ENCODE peak calls at places on chromosomes 16 and 17, in six cellular contexts. One of them, this sample, is unnamed.

GRCh38 chr16:74623214-74623842 is 16.4 kb upstream of the GLG1 start:
- ATAC-seq in A549: peak; percentile 75
- ATAC-seq in K562: peak; percentile 76
- ATAC-seq in GM12878: peak; percentile 76
- ATAC-seq in upper lobe of left lung: peak; percentile 16
- ATAC-seq in HepG2: peak; percentile 61
- ATAC-seq in this sample: no peak

GRCh38 chr16:80899804-80900592 is 95.6 kb upstream of the CDYL2 start:
- ATAC-seq in K562: peak; percentile 88
- ATAC-seq in HepG2: peak; percentile 77
- ATAC-seq in GM12878: no peak
- ATAC-seq in A549: peak; percentile 81
- ATAC-seq in upper lobe of left lung: peak; percentile 73
- ATAC-seq in this sample: peak; percentile 83

GRCh38 chr17:10471853-10472252 is 2.5 kb upstream of the MYH4 start:
- ATAC-seq in HepG2: no peak
- ATAC-seq in GM12878: no peak
- ATAC-seq in upper lobe of left lung: no peak
- ATAC-seq in A549: no peak
- ATAC-seq in K562: no peak
- ATAC-seq in this sample: no peak

GRCh38 chr16:82033683-82034300 is 1.3 kb upstream of the HSD17B2 start:
- ATAC-seq in HepG2: no peak
- ATAC-seq in K562: no peak
- ATAC-seq in A549: no peak
- ATAC-seq in upper lobe of left lung: no peak
- ATAC-seq in GM12878: no peak
- ATAC-seq in this sample: no peak

GRCh38 chr16:3214904-3215600 is 19.9 kb downstream of the ZNF200 start:
- ATAC-seq in K562: no peak
- ATAC-seq in GM12878: no peak
- ATAC-seq in HepG2: no peak
- ATAC-seq in upper lobe of left lung: no peak
- ATAC-seq in A549: no peak
- ATAC-seq in this sample: no peak

GRCh38 chr16:50305441-50306061 is 39.2 kb downstream of the ADCY7 start:
- ATAC-seq in upper lobe of left lung: no peak
- ATAC-seq in GM12878: no peak
- ATAC-seq in A549: no peak
- ATAC-seq in K562: no peak
- ATAC-seq in HepG2: no peak
- ATAC-seq in this sample: no peak

GRCh38 chr16:86038923-86039310 is 140.0 kb downstream of the IRF8 start:
- ATAC-seq in upper lobe of left lung: no peak
- ATAC-seq in HepG2: no peak
- ATAC-seq in GM12878: no peak
- ATAC-seq in A549: no peak
- ATAC-seq in K562: no peak
- ATAC-seq in this sample: no peak

GRCh38 chr17:20797292-20797691 is 217.8 kb downstream of the CDRT15L2 start:
- ATAC-seq in HepG2: no peak
- ATAC-seq in GM12878: no peak
- ATAC-seq in upper lobe of left lung: no peak
- ATAC-seq in A549: no peak
- ATAC-seq in K562: no peak
- ATAC-seq in this sample: no peak

GRCh38 chr16:46796764-46797269 is 34.2 kb downstream of the C16orf87 start:
- ATAC-seq in upper lobe of left lung: no peak
- ATAC-seq in HepG2: no peak
- ATAC-seq in GM12878: no peak
- ATAC-seq in A549: no peak
- ATAC-seq in K562: no peak
- ATAC-seq in this sample: no peak

GRCh38 chr16:24013733-24014645 is 178.2 kb downstream of the PRKCB start:
- ATAC-seq in A549: peak; percentile 34
- ATAC-seq in HepG2: no peak
- ATAC-seq in GM12878: peak; percentile 95
- ATAC-seq in upper lobe of left lung: peak; percentile 50
- ATAC-seq in K562: no peak
- ATAC-seq in this sample: no peak

GRCh38 chr16:84985079-84986065 is 26.0 kb downstream of the ZDHHC7 start:
- ATAC-seq in K562: no peak
- ATAC-seq in GM12878: no peak
- ATAC-seq in upper lobe of left lung: no peak
- ATAC-seq in HepG2: no peak
- ATAC-seq in A549: peak; percentile 56
- ATAC-seq in this sample: peak; percentile 62

GRCh38 chr17:54859187-54859586 is 41.5 kb upstream of the TOM1L1 start:
- ATAC-seq in GM12878: no peak
- ATAC-seq in HepG2: peak; percentile 89
- ATAC-seq in upper lobe of left lung: no peak
- ATAC-seq in K562: no peak
- ATAC-seq in A549: no peak
- ATAC-seq in this sample: no peak

GRCh38 chr17:81230043-81230820 is 7.5 kb upstream of the CEP131 start:
- ATAC-seq in A549: peak; percentile 81
- ATAC-seq in upper lobe of left lung: no peak
- ATAC-seq in HepG2: peak; percentile 52
- ATAC-seq in K562: peak; percentile 89
- ATAC-seq in GM12878: no peak
- ATAC-seq in this sample: peak; percentile 2

GRCh38 chr16:26701243-26701886 is 365.4 kb upstream of the C16orf82 start:
- ATAC-seq in A549: no peak
- ATAC-seq in HepG2: no peak
- ATAC-seq in K562: no peak
- ATAC-seq in GM12878: no peak
- ATAC-seq in upper lobe of left lung: no peak
- ATAC-seq in this sample: no peak

GRCh38 chr16:26700250-26700649 is 366.5 kb upstream of the C16orf82 start:
- ATAC-seq in HepG2: no peak
- ATAC-seq in GM12878: no peak
- ATAC-seq in A549: no peak
- ATAC-seq in K562: no peak
- ATAC-seq in upper lobe of left lung: no peak
- ATAC-seq in this sample: no peak

GRCh38 chr16:26697826-26698225 is 368.9 kb upstream of the C16orf82 start:
- ATAC-seq in K562: no peak
- ATAC-seq in GM12878: no peak
- ATAC-seq in A549: no peak
- ATAC-seq in upper lobe of left lung: no peak
- ATAC-seq in HepG2: no peak
- ATAC-seq in this sample: no peak
- TF ChIP-seq EP300 in K562: no peak
- TF ChIP-seq EP300 in GM12878: no peak
- TF ChIP-seq EP300 in A549: no peak
- TF ChIP-seq EP300 in upper lobe of left lung: no peak
- TF ChIP-seq EP300 in HepG2: no peak
- TF ChIP-seq EP300 in this sample: no peak

GRCh38 chr16:76360384-76360783 is 83.2 kb downstream of the CNTNAP4 start:
- ATAC-seq in upper lobe of left lung: no peak
- ATAC-seq in GM12878: no peak
- ATAC-seq in HepG2: no peak
- ATAC-seq in K562: no peak
- ATAC-seq in A549: no peak
- ATAC-seq in this sample: no peak
- TF ChIP-seq EP300 in upper lobe of left lung: no peak
- TF ChIP-seq EP300 in GM12878: no peak
- TF ChIP-seq EP300 in HepG2: no peak
- TF ChIP-seq EP300 in K562: no peak
- TF ChIP-seq EP300 in A549: no peak
- TF ChIP-seq EP300 in this sample: no peak

DNA sequence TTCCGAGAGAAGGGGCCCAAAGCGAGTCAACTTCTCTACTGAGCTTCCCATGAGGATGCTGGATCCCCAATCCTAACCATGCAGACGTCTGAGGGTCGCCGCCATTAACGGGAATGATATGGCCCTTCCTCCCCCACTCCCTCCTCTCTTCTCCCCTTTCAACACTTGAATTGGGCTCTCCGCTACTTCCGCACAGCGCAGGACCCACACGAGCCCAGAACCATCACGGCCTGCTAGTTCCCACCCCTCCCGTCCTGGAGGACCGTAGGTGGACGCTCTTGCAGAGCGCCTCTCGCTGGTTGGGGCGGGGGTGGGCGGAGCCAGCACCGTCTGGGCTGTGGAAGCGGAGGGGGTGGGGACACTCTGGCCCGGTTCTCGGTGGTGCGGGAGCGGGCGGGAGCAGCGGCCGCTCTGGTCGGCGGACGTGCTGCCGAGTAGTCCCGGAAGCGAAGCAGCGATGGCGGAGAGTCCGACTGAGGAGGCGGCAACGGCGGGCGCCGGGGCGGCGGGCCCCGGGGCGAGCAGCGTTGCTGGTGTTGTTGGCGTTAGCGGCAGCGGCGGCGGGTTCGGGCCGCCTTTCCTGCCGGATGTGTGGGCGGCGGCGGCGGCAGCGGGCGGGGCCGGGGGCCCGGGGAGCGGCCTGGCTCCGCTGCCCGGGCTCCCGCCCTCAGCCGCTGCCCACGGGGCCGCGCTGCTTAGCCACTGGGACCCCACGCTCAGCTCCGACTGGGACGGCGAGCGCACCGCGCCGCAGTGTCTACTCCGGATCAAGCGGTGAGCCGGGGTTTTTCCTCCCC is at the start of gene UBE2Z:
- ATAC-seq in K562: peak; percentile 94
- ATAC-seq in HepG2: peak; percentile 92
- ATAC-seq in A549: peak; percentile 93
- ATAC-seq in GM12878: peak; percentile 86
- ATAC-seq in upper lobe of left lung: peak; percentile 99
- ATAC-seq in this sample: peak; percentile 99
- TF ChIP-seq EP300 in K562: no peak
- TF ChIP-seq EP300 in HepG2: no peak
- TF ChIP-seq EP300 in A549: no peak
- TF ChIP-seq EP300 in GM12878: peak; percentile 18
- TF ChIP-seq EP300 in upper lobe of left lung: no peak
- TF ChIP-seq EP300 in this sample: no peak

GRCh38 chr16:17434006-17434405 is 36.8 kb downstream of the XYLT1 start:
- ATAC-seq in GM12878: no peak
- ATAC-seq in HepG2: no peak
- ATAC-seq in K562: no peak
- ATAC-seq in A549: no peak
- ATAC-seq in upper lobe of left lung: no peak
- ATAC-seq in this sample: peak; percentile 76
- TF ChIP-seq EP300 in GM12878: no peak
- TF ChIP-seq EP300 in HepG2: no peak
- TF ChIP-seq EP300 in K562: no peak
- TF ChIP-seq EP300 in A549: no peak
- TF ChIP-seq EP300 in upper lobe of left lung: no peak
- TF ChIP-seq EP300 in this sample: no peak

DNA sequence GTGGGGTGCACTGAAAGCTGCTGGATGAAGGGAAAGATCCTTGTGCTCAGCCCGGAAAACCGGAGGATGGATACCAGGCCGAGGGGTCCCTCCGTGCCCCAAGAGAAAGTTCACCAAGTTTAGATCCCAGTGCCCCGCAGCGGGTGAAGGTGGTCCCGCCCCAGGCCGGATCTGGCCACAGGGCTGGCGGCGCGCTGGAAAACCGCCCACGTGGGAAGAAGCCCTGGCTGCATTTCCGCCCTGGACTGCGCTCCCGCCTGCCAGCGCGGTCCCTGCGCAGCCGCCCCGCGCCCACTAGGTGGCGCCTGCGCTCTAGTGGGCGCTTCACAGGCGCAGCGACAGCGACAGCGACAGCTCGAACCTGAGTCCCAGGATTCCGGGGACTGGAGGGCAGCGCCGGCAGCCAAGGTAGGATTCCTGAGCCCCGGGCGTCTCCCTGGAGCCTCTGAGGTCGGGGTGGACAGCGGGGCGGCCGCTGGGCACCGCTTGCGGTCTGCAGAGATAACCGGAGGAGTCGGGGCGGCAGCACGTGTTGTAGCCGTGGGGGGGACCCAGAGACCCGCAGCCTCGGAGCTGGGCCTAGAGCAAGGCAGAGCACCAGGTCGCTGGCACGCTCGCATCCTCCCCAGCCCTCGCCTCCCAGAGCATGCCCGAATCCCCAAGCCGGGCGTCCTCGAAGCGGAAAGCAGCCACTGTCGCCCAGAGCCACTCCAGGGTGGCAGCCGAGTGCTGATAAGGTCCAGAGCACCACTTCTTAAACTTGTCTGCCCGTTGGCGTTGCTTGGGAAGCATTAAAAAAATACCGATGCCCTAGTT is at the start of gene CHD9:
- ATAC-seq in A549: peak; percentile 89
- ATAC-seq in GM12878: peak; percentile 81
- ATAC-seq in upper lobe of left lung: peak; percentile 97
- ATAC-seq in HepG2: peak; percentile 87
- ATAC-seq in K562: peak; percentile 89
- ATAC-seq in this sample: peak; percentile 87
- TF ChIP-seq EP300 in A549: no peak
- TF ChIP-seq EP300 in GM12878: no peak
- TF ChIP-seq EP300 in upper lobe of left lung: no peak
- TF ChIP-seq EP300 in HepG2: no peak
- TF ChIP-seq EP300 in K562: no peak
- TF ChIP-seq EP300 in this sample: no peak

GRCh38 chr17:7304179-7304578 is 3.2 kb upstream of the EIF5A start:
- ATAC-seq in K562: no peak
- ATAC-seq in upper lobe of left lung: no peak
- ATAC-seq in A549: no peak
- ATAC-seq in GM12878: no peak
- ATAC-seq in HepG2: no peak
- ATAC-seq in this sample: no peak

GRCh38 chr17:7308625-7309433 is 1.4 kb downstream of the EIF5A start:
- ATAC-seq in HepG2: peak; percentile 40
- ATAC-seq in upper lobe of left lung: peak; percentile 71
- ATAC-seq in K562: peak; percentile 59
- ATAC-seq in GM12878: peak; percentile 42
- ATAC-seq in A549: peak; percentile 58
- ATAC-seq in this sample: peak; percentile 35

GRCh38 chr17:7307686-7308624 is 527 bp downstream of the EIF5A start:
- ATAC-seq in A549: peak; percentile 7
- ATAC-seq in K562: peak; percentile 25
- ATAC-seq in HepG2: peak; percentile 24
- ATAC-seq in GM12878: peak; percentile 15
- ATAC-seq in upper lobe of left lung: no peak
- ATAC-seq in this sample: peak; percentile 17

GRCh38 chr17:7309628-7310027 is 2.2 kb downstream of the EIF5A start:
- ATAC-seq in upper lobe of left lung: no peak
- ATAC-seq in GM12878: no peak
- ATAC-seq in K562: no peak
- ATAC-seq in HepG2: no peak
- ATAC-seq in A549: no peak
- ATAC-seq in this sample: no peak

DNA sequence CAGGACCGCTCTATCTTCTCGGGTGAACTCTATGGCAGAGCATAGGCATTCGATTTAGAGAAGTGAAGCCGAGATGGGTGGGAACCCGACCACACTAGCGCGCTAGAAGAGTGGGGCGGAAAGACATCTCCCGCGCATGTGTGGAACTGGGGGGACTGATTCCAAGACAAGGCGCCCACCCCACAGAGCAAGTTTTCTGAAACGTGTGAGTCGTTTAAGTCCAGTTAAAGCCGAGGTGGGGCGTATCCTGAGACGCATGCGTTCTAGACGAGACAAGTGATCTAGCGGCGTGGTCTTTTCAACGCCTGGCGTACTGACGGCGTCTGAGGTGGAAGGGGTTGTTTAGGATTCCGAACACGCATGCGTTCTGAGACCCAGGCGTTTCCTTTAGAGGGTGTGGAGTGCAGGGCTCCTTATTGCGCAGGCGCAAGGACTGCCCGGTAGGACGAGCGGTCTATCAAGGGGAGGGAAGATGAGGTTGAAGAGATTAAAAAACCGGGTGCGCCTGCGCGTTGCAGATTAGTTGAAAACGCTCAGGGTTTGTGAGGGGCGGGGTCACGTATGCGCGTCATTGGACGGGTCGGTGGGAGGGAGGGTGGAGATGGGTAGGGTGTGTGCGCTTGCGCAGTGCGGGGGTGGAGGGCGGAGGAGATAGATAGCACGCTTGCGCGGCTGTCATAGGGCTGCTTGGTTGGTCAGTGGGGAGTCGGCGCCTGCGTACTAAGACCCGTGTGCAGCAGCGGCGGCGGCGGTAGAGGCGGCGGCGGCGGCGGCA is at the start of gene EIF5A:
- ATAC-seq in K562: peak; percentile 88
- ATAC-seq in GM12878: peak; percentile 82
- ATAC-seq in HepG2: peak; percentile 80
- ATAC-seq in upper lobe of left lung: peak; percentile 97
- ATAC-seq in A549: peak; percentile 86
- ATAC-seq in this sample: peak; percentile 93
- TF ChIP-seq EP300 in K562: no peak
- TF ChIP-seq EP300 in GM12878: no peak
- TF ChIP-seq EP300 in HepG2: no peak
- TF ChIP-seq EP300 in upper lobe of left lung: no peak
- TF ChIP-seq EP300 in A549: no peak
- TF ChIP-seq EP300 in this sample: no peak